ENCODE peak calls at places on chromosomes 6 and 20, in seven cellular contexts. One of them, this sample, is unnamed.

GRCh38 chr20:21371193-21371592 is 26.1 kb downstream of the NKX2-4 start:
- DNase-seq in MM.1S: no peak
- DNase-seq in stomach: no peak
- DNase-seq in A549: no peak
- DNase-seq in spleen: no peak
- DNase-seq in astrocyte of the spinal cord: no peak
- DNase-seq in foreskin fibroblast: no peak
- DNase-seq in this sample: no peak

GRCh38 chr20:62553838-62554161 is 78.0 kb upstream of the GATA5 start:
- DNase-seq in A549: no peak
- DNase-seq in stomach: no peak
- DNase-seq in spleen: no peak
- DNase-seq in foreskin fibroblast: no peak
- DNase-seq in MM.1S: no peak
- DNase-seq in astrocyte of the spinal cord: no peak
- DNase-seq in this sample: no peak

GRCh38 chr6:145374566-145374965 is 360.8 kb downstream of the EPM2A start:
- DNase-seq in stomach: no peak
- DNase-seq in A549: no peak
- DNase-seq in spleen: no peak
- DNase-seq in MM.1S: no peak
- DNase-seq in foreskin fibroblast: no peak
- DNase-seq in astrocyte of the spinal cord: no peak
- DNase-seq in this sample: no peak

GRCh38 chr20:58639182-58640146 is 11.6 kb upstream of the STX16 start:
- DNase-seq in spleen: no peak
- DNase-seq in A549: no peak
- DNase-seq in astrocyte of the spinal cord: no peak
- DNase-seq in stomach: no peak
- DNase-seq in MM.1S: no peak
- DNase-seq in foreskin fibroblast: peak
- DNase-seq in this sample: no peak

GRCh38 chr20:32972181-32973076 is 31.8 kb downstream of the SUN5 start:
- DNase-seq in stomach: no peak
- DNase-seq in astrocyte of the spinal cord: no peak
- DNase-seq in foreskin fibroblast: no peak
- DNase-seq in A549: no peak
- DNase-seq in spleen: peak
- DNase-seq in MM.1S: peak
- DNase-seq in this sample: no peak

GRCh38 chr20:17725094-17725835 is 25.5 kb downstream of the BANF2 start:
- DNase-seq in MM.1S: no peak
- DNase-seq in A549: no peak
- DNase-seq in stomach: no peak
- DNase-seq in foreskin fibroblast: no peak
- DNase-seq in astrocyte of the spinal cord: no peak
- DNase-seq in spleen: no peak
- DNase-seq in this sample: no peak

GRCh38 chr20:43190332-43190953 is 737 bp upstream of the PTPRT start:
- DNase-seq in astrocyte of the spinal cord: no peak
- DNase-seq in spleen: no peak
- DNase-seq in stomach: no peak
- DNase-seq in A549: no peak
- DNase-seq in MM.1S: no peak
- DNase-seq in foreskin fibroblast: no peak
- DNase-seq in this sample: no peak

GRCh38 chr6:118744261-118744941 is 93.0 kb upstream of the CEP85L start:
- DNase-seq in astrocyte of the spinal cord: peak
- DNase-seq in foreskin fibroblast: peak
- DNase-seq in A549: no peak
- DNase-seq in spleen: no peak
- DNase-seq in MM.1S: no peak
- DNase-seq in stomach: no peak
- DNase-seq in this sample: peak

GRCh38 chr6:21769405-21769851 is 175.9 kb downstream of the SOX4 start:
- DNase-seq in A549: no peak
- DNase-seq in astrocyte of the spinal cord: peak
- DNase-seq in MM.1S: no peak
- DNase-seq in foreskin fibroblast: peak
- DNase-seq in spleen: no peak
- DNase-seq in stomach: no peak
- DNase-seq in this sample: peak

GRCh38 chr20:19284400-19285178 is 72.1 kb downstream of the SLC24A3 start:
- DNase-seq in MM.1S: no peak
- DNase-seq in stomach: no peak
- DNase-seq in astrocyte of the spinal cord: peak
- DNase-seq in foreskin fibroblast: no peak
- DNase-seq in spleen: no peak
- DNase-seq in A549: no peak
- DNase-seq in this sample: no peak

GRCh38 chr6:25320459-25320858 is 41.3 kb downstream of the CARMIL1 start:
- DNase-seq in stomach: no peak
- DNase-seq in foreskin fibroblast: no peak
- DNase-seq in astrocyte of the spinal cord: peak
- DNase-seq in A549: no peak
- DNase-seq in MM.1S: no peak
- DNase-seq in spleen: no peak
- DNase-seq in this sample: no peak

GRCh38 chr6:161407581-161407980 is 133.7 kb upstream of the AGPAT4 start:
- DNase-seq in spleen: no peak
- DNase-seq in A549: peak
- DNase-seq in foreskin fibroblast: peak
- DNase-seq in stomach: no peak
- DNase-seq in MM.1S: peak
- DNase-seq in astrocyte of the spinal cord: peak
- DNase-seq in this sample: peak

GRCh38 chr6:89500486-89501020 is 67.6 kb downstream of the ANKRD6 start:
- DNase-seq in A549: no peak
- DNase-seq in MM.1S: no peak
- DNase-seq in astrocyte of the spinal cord: no peak
- DNase-seq in stomach: no peak
- DNase-seq in foreskin fibroblast: no peak
- DNase-seq in spleen: no peak
- DNase-seq in this sample: no peak

GRCh38 chr20:2164966-2165365 is 63.3 kb downstream of the STK35 start:
- DNase-seq in A549: no peak
- DNase-seq in astrocyte of the spinal cord: no peak
- DNase-seq in foreskin fibroblast: no peak
- DNase-seq in stomach: peak
- DNase-seq in spleen: no peak
- DNase-seq in MM.1S: no peak
- DNase-seq in this sample: no peak

GRCh38 chr6:8642131-8642530 is 206.8 kb upstream of the SLC35B3 start:
- DNase-seq in stomach: no peak
- DNase-seq in foreskin fibroblast: no peak
- DNase-seq in spleen: no peak
- DNase-seq in A549: no peak
- DNase-seq in astrocyte of the spinal cord: no peak
- DNase-seq in MM.1S: no peak
- DNase-seq in this sample: no peak

GRCh38 chr6:41561931-41562632 is 15.9 kb downstream of the FOXP4 start:
- DNase-seq in foreskin fibroblast: no peak
- DNase-seq in A549: no peak
- DNase-seq in spleen: no peak
- DNase-seq in stomach: no peak
- DNase-seq in astrocyte of the spinal cord: no peak
- DNase-seq in MM.1S: no peak
- DNase-seq in this sample: no peak

GRCh38 chr6:63671098-63671754 is 35.6 kb downstream of the PHF3 start:
- DNase-seq in A549: no peak
- DNase-seq in foreskin fibroblast: no peak
- DNase-seq in spleen: no peak
- DNase-seq in astrocyte of the spinal cord: no peak
- DNase-seq in stomach: no peak
- DNase-seq in MM.1S: no peak
- DNase-seq in this sample: no peak

GRCh38 chr6:47844881-47845280 is 63.0 kb downstream of the OPN5 start:
- DNase-seq in A549: no peak
- DNase-seq in stomach: no peak
- DNase-seq in MM.1S: no peak
- DNase-seq in astrocyte of the spinal cord: no peak
- DNase-seq in foreskin fibroblast: no peak
- DNase-seq in spleen: no peak
- DNase-seq in this sample: no peak

GRCh38 chr6:30730611-30731435 is 10.7 kb downstream of the TUBB start:
- DNase-seq in foreskin fibroblast: peak
- DNase-seq in stomach: peak
- DNase-seq in spleen: peak
- DNase-seq in astrocyte of the spinal cord: no peak
- DNase-seq in A549: peak
- DNase-seq in MM.1S: peak
- DNase-seq in this sample: peak

GRCh38 chr6:30725713-30726505 is 5.8 kb downstream of the TUBB start:
- DNase-seq in astrocyte of the spinal cord: peak
- DNase-seq in A549: peak
- DNase-seq in stomach: no peak
- DNase-seq in foreskin fibroblast: peak
- DNase-seq in spleen: peak
- DNase-seq in MM.1S: no peak
- DNase-seq in this sample: peak

GRCh38 chr6:30724906-30725667 is 4.9 kb downstream of the TUBB start:
- DNase-seq in spleen: peak
- DNase-seq in astrocyte of the spinal cord: no peak
- DNase-seq in stomach: no peak
- DNase-seq in A549: no peak
- DNase-seq in foreskin fibroblast: peak
- DNase-seq in MM.1S: no peak
- DNase-seq in this sample: no peak

GRCh38 chr6:30726506-30727413 is 6.6 kb downstream of the TUBB start:
- DNase-seq in astrocyte of the spinal cord: no peak
- DNase-seq in foreskin fibroblast: peak
- DNase-seq in stomach: no peak
- DNase-seq in MM.1S: no peak
- DNase-seq in A549: no peak
- DNase-seq in spleen: peak
- DNase-seq in this sample: no peak

DNA sequence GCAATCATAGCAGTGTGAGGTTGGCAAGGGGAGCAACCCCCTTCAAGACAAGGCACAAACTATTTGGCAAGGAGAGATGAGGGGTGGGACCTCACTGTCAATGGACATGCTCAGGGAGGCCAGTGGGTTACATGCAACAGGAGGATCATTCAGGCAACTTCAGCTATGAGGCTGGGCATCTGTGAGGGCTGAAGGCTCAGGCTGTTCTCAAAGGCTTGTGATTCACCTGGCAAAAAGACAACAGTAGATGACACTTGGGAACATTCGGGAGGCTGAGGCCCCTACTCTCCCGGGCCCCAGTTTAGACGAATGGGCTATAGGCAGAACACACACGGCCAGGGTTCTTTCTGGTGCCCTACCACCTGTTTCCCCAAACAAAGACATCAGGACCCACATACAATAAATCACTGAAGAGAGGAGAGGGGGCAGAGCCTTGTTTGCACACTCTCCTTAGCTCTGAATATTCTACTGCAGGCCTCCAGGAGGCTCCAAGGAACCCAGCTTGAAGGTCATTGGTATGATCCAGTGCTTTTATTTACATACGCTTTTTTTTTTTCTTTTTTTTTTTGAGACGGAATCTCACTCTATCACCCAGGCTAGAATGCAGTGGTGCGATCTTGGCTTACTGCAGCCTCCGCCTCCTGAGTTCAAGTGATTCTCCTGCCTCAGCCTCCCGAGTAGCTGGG is 7.9 kb downstream of the TUBB start:
- DNase-seq in foreskin fibroblast: peak
- DNase-seq in MM.1S: no peak
- DNase-seq in stomach: no peak
- DNase-seq in A549: peak
- DNase-seq in astrocyte of the spinal cord: no peak
- DNase-seq in spleen: peak
- DNase-seq in this sample: peak
- TF ChIP-seq CTCF in foreskin fibroblast: peak
- TF ChIP-seq CTCF in MM.1S: no peak
- TF ChIP-seq CTCF in stomach: no peak
- TF ChIP-seq CTCF in A549: no peak
- TF ChIP-seq CTCF in astrocyte of the spinal cord: peak
- TF ChIP-seq CTCF in spleen: no peak
- TF ChIP-seq CTCF in this sample: peak

GRCh38 chr6:142395266-142395665 is 93.5 kb downstream of the ADGRG6 start:
- DNase-seq in foreskin fibroblast: no peak
- DNase-seq in A549: no peak
- DNase-seq in astrocyte of the spinal cord: no peak
- DNase-seq in stomach: no peak
- DNase-seq in spleen: no peak
- DNase-seq in MM.1S: no peak
- DNase-seq in this sample: no peak

GRCh38 chr6:142398353-142398752 is 96.5 kb downstream of the ADGRG6 start:
- DNase-seq in stomach: no peak
- DNase-seq in astrocyte of the spinal cord: no peak
- DNase-seq in MM.1S: no peak
- DNase-seq in spleen: no peak
- DNase-seq in foreskin fibroblast: no peak
- DNase-seq in A549: no peak
- DNase-seq in this sample: no peak

GRCh38 chr6:142399739-142400138 is 97.9 kb downstream of the ADGRG6 start:
- DNase-seq in astrocyte of the spinal cord: no peak
- DNase-seq in stomach: no peak
- DNase-seq in MM.1S: no peak
- DNase-seq in foreskin fibroblast: no peak
- DNase-seq in spleen: no peak
- DNase-seq in A549: no peak
- DNase-seq in this sample: no peak

GRCh38 chr6:142400495-142400894 is 98.7 kb downstream of the ADGRG6 start:
- DNase-seq in astrocyte of the spinal cord: peak
- DNase-seq in spleen: no peak
- DNase-seq in stomach: no peak
- DNase-seq in foreskin fibroblast: peak
- DNase-seq in MM.1S: no peak
- DNase-seq in A549: no peak
- DNase-seq in this sample: peak

GRCh38 chr6:142395768-142396231 is 94.0 kb downstream of the ADGRG6 start:
- DNase-seq in astrocyte of the spinal cord: peak
- DNase-seq in spleen: no peak
- DNase-seq in A549: no peak
- DNase-seq in foreskin fibroblast: no peak
- DNase-seq in MM.1S: peak
- DNase-seq in stomach: no peak
- DNase-seq in this sample: no peak
- H3K4me3 ChIP-seq in astrocyte of the spinal cord: no peak
- H3K4me3 ChIP-seq in spleen: no peak
- H3K4me3 ChIP-seq in A549: no peak
- H3K4me3 ChIP-seq in foreskin fibroblast: no peak
- H3K4me3 ChIP-seq in MM.1S: no peak
- H3K4me3 ChIP-seq in stomach: no peak
- H3K4me3 ChIP-seq in this sample: no peak

GRCh38 chr6:5766260-5766659 is 240.5 kb downstream of the NRN1 start:
- DNase-seq in A549: no peak
- DNase-seq in astrocyte of the spinal cord: no peak
- DNase-seq in MM.1S: no peak
- DNase-seq in foreskin fibroblast: no peak
- DNase-seq in spleen: no peak
- DNase-seq in stomach: no peak
- DNase-seq in this sample: no peak
- TF ChIP-seq CTCF in A549: no peak
- TF ChIP-seq CTCF in astrocyte of the spinal cord: peak
- TF ChIP-seq CTCF in MM.1S: no peak
- TF ChIP-seq CTCF in foreskin fibroblast: peak
- TF ChIP-seq CTCF in spleen: no peak
- TF ChIP-seq CTCF in stomach: no peak
- TF ChIP-seq CTCF in this sample: peak

GRCh38 chr6:157054531-157054979 is 268.8 kb downstream of the TMEM242 start:
- DNase-seq in spleen: no peak
- DNase-seq in MM.1S: no peak
- DNase-seq in stomach: no peak
- DNase-seq in A549: no peak
- DNase-seq in foreskin fibroblast: no peak
- DNase-seq in astrocyte of the spinal cord: no peak
- DNase-seq in this sample: no peak
- H3K4me3 ChIP-seq in spleen: no peak
- H3K4me3 ChIP-seq in MM.1S: no peak
- H3K4me3 ChIP-seq in stomach: no peak
- H3K4me3 ChIP-seq in A549: no peak
- H3K4me3 ChIP-seq in foreskin fibroblast: no peak
- H3K4me3 ChIP-seq in astrocyte of the spinal cord: no peak
- H3K4me3 ChIP-seq in this sample: no peak

This sample was measured in fibroblast of mammary gland.